ENCODE peak calls at places on chromosomes 4 and X, in eight cellular contexts. One of them, this sample, is unnamed.

GRCh38 chr4:18020145-18020670 is 1.3 kb downstream of the LCORL start:
- DNase-seq in KG1: no peak
- DNase-seq in NCI-H526 treated with DMSO at 0.1 percent for 48 hours: no peak
- DNase-seq in fibroblast of mammary gland: peak; percentile 32
- DNase-seq in left kidney: no peak
- DNase-seq in activated effector memory CD4-positive, alpha-beta T cell treated with Interleukin-2 at 50 U/mL for 16 hours: no peak
- DNase-seq in PC-9: no peak
- DNase-seq in sciatic nerve: no peak
- DNase-seq in this sample: peak; percentile 9

GRCh38 chr4:189162073-189162789 is 778.4 kb upstream of the FRG1 start:
- DNase-seq in fibroblast of mammary gland: no peak
- DNase-seq in activated effector memory CD4-positive, alpha-beta T cell treated with Interleukin-2 at 50 U/mL for 16 hours: no peak
- DNase-seq in PC-9: no peak
- DNase-seq in KG1: no peak
- DNase-seq in left kidney: no peak
- DNase-seq in sciatic nerve: no peak
- DNase-seq in NCI-H526 treated with DMSO at 0.1 percent for 48 hours: peak; percentile 14
- DNase-seq in this sample: no peak

GRCh38 chrX:1788300-1788911 is 173.5 kb downstream of the ASMT start:
- DNase-seq in KG1: no peak
- DNase-seq in sciatic nerve: no peak
- DNase-seq in fibroblast of mammary gland: no peak
- DNase-seq in activated effector memory CD4-positive, alpha-beta T cell treated with Interleukin-2 at 50 U/mL for 16 hours: no peak
- DNase-seq in left kidney: no peak
- DNase-seq in PC-9: no peak
- DNase-seq in NCI-H526 treated with DMSO at 0.1 percent for 48 hours: no peak
- DNase-seq in this sample: no peak

GRCh38 chr4:20074450-20074849 is 177.3 kb upstream of the SLIT2 start:
- DNase-seq in activated effector memory CD4-positive, alpha-beta T cell treated with Interleukin-2 at 50 U/mL for 16 hours: no peak
- DNase-seq in NCI-H526 treated with DMSO at 0.1 percent for 48 hours: peak; percentile 14
- DNase-seq in sciatic nerve: no peak
- DNase-seq in left kidney: no peak
- DNase-seq in PC-9: no peak
- DNase-seq in KG1: no peak
- DNase-seq in fibroblast of mammary gland: no peak
- DNase-seq in this sample: no peak

GRCh38 chr4:94408549-94409374 is 43.0 kb upstream of the PDLIM5 start:
- DNase-seq in PC-9: no peak
- DNase-seq in sciatic nerve: no peak
- DNase-seq in activated effector memory CD4-positive, alpha-beta T cell treated with Interleukin-2 at 50 U/mL for 16 hours: no peak
- DNase-seq in fibroblast of mammary gland: peak; percentile 71
- DNase-seq in KG1: no peak
- DNase-seq in NCI-H526 treated with DMSO at 0.1 percent for 48 hours: no peak
- DNase-seq in left kidney: no peak
- DNase-seq in this sample: peak; percentile 4

GRCh38 chrX:153400146-153401132 is 711 bp downstream of the PNMA6E start:
- DNase-seq in activated effector memory CD4-positive, alpha-beta T cell treated with Interleukin-2 at 50 U/mL for 16 hours: peak; percentile 21
- DNase-seq in NCI-H526 treated with DMSO at 0.1 percent for 48 hours: peak; percentile 11
- DNase-seq in left kidney: no peak
- DNase-seq in PC-9: no peak
- DNase-seq in fibroblast of mammary gland: peak; percentile 20
- DNase-seq in sciatic nerve: no peak
- DNase-seq in KG1: no peak
- DNase-seq in this sample: no peak

GRCh38 chr4:123649644-123650356 is 253.2 kb downstream of the SPRY1 start:
- DNase-seq in KG1: no peak
- DNase-seq in left kidney: peak; percentile 89
- DNase-seq in PC-9: no peak
- DNase-seq in activated effector memory CD4-positive, alpha-beta T cell treated with Interleukin-2 at 50 U/mL for 16 hours: no peak
- DNase-seq in fibroblast of mammary gland: peak; percentile 60
- DNase-seq in sciatic nerve: no peak
- DNase-seq in NCI-H526 treated with DMSO at 0.1 percent for 48 hours: peak; percentile 99
- DNase-seq in this sample: peak; percentile 76

GRCh38 chr4:7359302-7360063 is 75.2 kb downstream of the PSAPL1 start:
- DNase-seq in activated effector memory CD4-positive, alpha-beta T cell treated with Interleukin-2 at 50 U/mL for 16 hours: no peak
- DNase-seq in NCI-H526 treated with DMSO at 0.1 percent for 48 hours: no peak
- DNase-seq in fibroblast of mammary gland: no peak
- DNase-seq in left kidney: no peak
- DNase-seq in PC-9: no peak
- DNase-seq in sciatic nerve: no peak
- DNase-seq in KG1: no peak
- DNase-seq in this sample: no peak

GRCh38 chr4:173318648-173319211 is 15.4 kb downstream of the HMGB2 start:
- DNase-seq in KG1: no peak
- DNase-seq in left kidney: peak; percentile 37
- DNase-seq in activated effector memory CD4-positive, alpha-beta T cell treated with Interleukin-2 at 50 U/mL for 16 hours: no peak
- DNase-seq in fibroblast of mammary gland: peak; percentile 70
- DNase-seq in sciatic nerve: no peak
- DNase-seq in PC-9: no peak
- DNase-seq in NCI-H526 treated with DMSO at 0.1 percent for 48 hours: no peak
- DNase-seq in this sample: peak; percentile 52

GRCh38 chr4:98027827-98028226 is 115.4 kb downstream of the STPG2 start:
- DNase-seq in sciatic nerve: no peak
- DNase-seq in fibroblast of mammary gland: peak; percentile 5
- DNase-seq in activated effector memory CD4-positive, alpha-beta T cell treated with Interleukin-2 at 50 U/mL for 16 hours: no peak
- DNase-seq in left kidney: no peak
- DNase-seq in PC-9: peak; percentile 50
- DNase-seq in NCI-H526 treated with DMSO at 0.1 percent for 48 hours: no peak
- DNase-seq in KG1: no peak
- DNase-seq in this sample: peak; percentile 3

GRCh38 chr4:40769266-40769665 is 19.5 kb downstream of the NSUN7 start:
- DNase-seq in fibroblast of mammary gland: no peak
- DNase-seq in left kidney: peak; percentile 35
- DNase-seq in KG1: no peak
- DNase-seq in NCI-H526 treated with DMSO at 0.1 percent for 48 hours: no peak
- DNase-seq in activated effector memory CD4-positive, alpha-beta T cell treated with Interleukin-2 at 50 U/mL for 16 hours: no peak
- DNase-seq in sciatic nerve: no peak
- DNase-seq in PC-9: no peak
- DNase-seq in this sample: no peak

GRCh38 chr4:165541773-165542459 is 163.1 kb downstream of the CPE start:
- DNase-seq in left kidney: no peak
- DNase-seq in sciatic nerve: no peak
- DNase-seq in NCI-H526 treated with DMSO at 0.1 percent for 48 hours: no peak
- DNase-seq in activated effector memory CD4-positive, alpha-beta T cell treated with Interleukin-2 at 50 U/mL for 16 hours: no peak
- DNase-seq in fibroblast of mammary gland: no peak
- DNase-seq in PC-9: no peak
- DNase-seq in KG1: no peak
- DNase-seq in this sample: no peak

GRCh38 chrX:121671649-121672048 is 624.2 kb downstream of the GLUD2 start:
- DNase-seq in activated effector memory CD4-positive, alpha-beta T cell treated with Interleukin-2 at 50 U/mL for 16 hours: no peak
- DNase-seq in sciatic nerve: no peak
- DNase-seq in PC-9: no peak
- DNase-seq in left kidney: no peak
- DNase-seq in fibroblast of mammary gland: no peak
- DNase-seq in KG1: no peak
- DNase-seq in NCI-H526 treated with DMSO at 0.1 percent for 48 hours: no peak
- DNase-seq in this sample: no peak

GRCh38 chr4:16026155-16026761 is 57.6 kb downstream of the PROM1 start:
- DNase-seq in KG1: peak; percentile 62
- DNase-seq in sciatic nerve: no peak
- DNase-seq in NCI-H526 treated with DMSO at 0.1 percent for 48 hours: no peak
- DNase-seq in fibroblast of mammary gland: peak; percentile 69
- DNase-seq in left kidney: peak; percentile 75
- DNase-seq in PC-9: no peak
- DNase-seq in activated effector memory CD4-positive, alpha-beta T cell treated with Interleukin-2 at 50 U/mL for 16 hours: no peak
- DNase-seq in this sample: peak; percentile 42

GRCh38 chr4:107719211-107719926 is 665 bp downstream of the PAPSS1 start:
- DNase-seq in NCI-H526 treated with DMSO at 0.1 percent for 48 hours: peak; percentile 53
- DNase-seq in KG1: no peak
- DNase-seq in PC-9: no peak
- DNase-seq in left kidney: no peak
- DNase-seq in fibroblast of mammary gland: peak; percentile 33
- DNase-seq in activated effector memory CD4-positive, alpha-beta T cell treated with Interleukin-2 at 50 U/mL for 16 hours: no peak
- DNase-seq in sciatic nerve: no peak
- DNase-seq in this sample: peak; percentile 35

GRCh38 chr4:138897818-138898226 is 117.8 kb upstream of the NOCT start:
- DNase-seq in activated effector memory CD4-positive, alpha-beta T cell treated with Interleukin-2 at 50 U/mL for 16 hours: no peak
- DNase-seq in KG1: no peak
- DNase-seq in NCI-H526 treated with DMSO at 0.1 percent for 48 hours: peak; percentile 41
- DNase-seq in fibroblast of mammary gland: peak; percentile 61
- DNase-seq in PC-9: peak; percentile 92
- DNase-seq in left kidney: no peak
- DNase-seq in sciatic nerve: no peak
- DNase-seq in this sample: peak; percentile 91

GRCh38 chr4:108172780-108173598 is 4.3 kb upstream of the LEF1 start:
- DNase-seq in NCI-H526 treated with DMSO at 0.1 percent for 48 hours: peak; percentile 27
- DNase-seq in left kidney: peak; percentile 92
- DNase-seq in activated effector memory CD4-positive, alpha-beta T cell treated with Interleukin-2 at 50 U/mL for 16 hours: peak; percentile 59
- DNase-seq in fibroblast of mammary gland: peak; percentile 57
- DNase-seq in PC-9: no peak
- DNase-seq in KG1: peak; percentile 37
- DNase-seq in sciatic nerve: peak; percentile 75
- DNase-seq in this sample: peak; percentile 94

GRCh38 chrX:130159776-130160175 is 5.9 kb downstream of the AIFM1 start:
- DNase-seq in left kidney: no peak
- DNase-seq in fibroblast of mammary gland: no peak
- DNase-seq in NCI-H526 treated with DMSO at 0.1 percent for 48 hours: no peak
- DNase-seq in KG1: no peak
- DNase-seq in activated effector memory CD4-positive, alpha-beta T cell treated with Interleukin-2 at 50 U/mL for 16 hours: no peak
- DNase-seq in sciatic nerve: no peak
- DNase-seq in PC-9: no peak
- DNase-seq in this sample: no peak

GRCh38 chr4:74114234-74114633 is 15.2 kb upstream of the CXCL2 start:
- DNase-seq in left kidney: no peak
- DNase-seq in KG1: no peak
- DNase-seq in NCI-H526 treated with DMSO at 0.1 percent for 48 hours: no peak
- DNase-seq in fibroblast of mammary gland: peak; percentile 85
- DNase-seq in activated effector memory CD4-positive, alpha-beta T cell treated with Interleukin-2 at 50 U/mL for 16 hours: no peak
- DNase-seq in PC-9: peak; percentile 62
- DNase-seq in sciatic nerve: no peak
- DNase-seq in this sample: peak; percentile 92

GRCh38 chr4:1167244-1167949 is 5.0 kb downstream of the SPON2 start:
- DNase-seq in KG1: peak; percentile 39
- DNase-seq in sciatic nerve: peak; percentile 88
- DNase-seq in left kidney: peak; percentile 94
- DNase-seq in PC-9: peak; percentile 64
- DNase-seq in fibroblast of mammary gland: peak; percentile 93
- DNase-seq in NCI-H526 treated with DMSO at 0.1 percent for 48 hours: peak; percentile 56
- DNase-seq in activated effector memory CD4-positive, alpha-beta T cell treated with Interleukin-2 at 50 U/mL for 16 hours: peak; percentile 75
- DNase-seq in this sample: peak; percentile 79